ENCODE peak calls at places on chromosomes 13 and 19, in seven cellular contexts. D is body of pancreas; E is aorta; O is CD4-positive, CD25-positive, alpha-beta regulatory T cell; C is AG04450; S is psoas muscle; A is A549. M is an unnamed sample.

GRCh38 chr19:3852614-3853254 is 16.1 kb downstream of the ZFR2 start:
- DNase-seq in D (no peak), A (peak), S (no peak), O (no peak), C (no peak), E (no peak), M (peak)

GRCh38 chr19:43124360-43124759 is 41.9 kb upstream of the PSG2 start:
- DNase-seq in C (no peak), D (no peak), O (no peak), E (no peak), S (no peak), A (no peak), M (no peak)

GRCh38 chr19:7505682-7506384 is 10.1 kb upstream of the ZNF358 start:
- DNase-seq in E (no peak), S (no peak), D (peak), O (no peak), A (no peak), C (no peak), M (peak)

GRCh38 chr19:14940266-14940665 is 1.0 kb upstream of the OR7C2 start:
- DNase-seq in D (no peak), E (no peak), A (no peak), C (no peak), O (no peak), S (no peak), M (no peak)

GRCh38 chr13:70959376-70959775 is 851.1 kb upstream of the KLHL1 start:
- DNase-seq in E (no peak), D (no peak), O (no peak), S (no peak), A (no peak), C (no peak), M (no peak)

GRCh38 chr19:3826163-3826562 is 40.0 kb upstream of the MATK start:
- DNase-seq in O (no peak), C (no peak), S (no peak), A (no peak), D (no peak), E (no peak), M (no peak)

GRCh38 chr19:45049073-45049736 is 10.4 kb downstream of the CLASRP start:
- DNase-seq in A (no peak), C (no peak), O (no peak), E (no peak), S (peak), D (peak), M (no peak)

GRCh38 chr13:41596190-41596589 is 138.8 kb downstream of the RGCC start:
- DNase-seq in A (no peak), S (no peak), D (no peak), E (no peak), C (no peak), O (no peak), M (no peak)

GRCh38 chr19:17718467-17718987 is 753 bp upstream of the MAP1S start:
- DNase-seq in C (no peak), A (no peak), D (no peak), O (no peak), S (no peak), E (no peak), M (no peak)

GRCh38 chr19:55210120-55210493 is 806 bp upstream of the PTPRH start:
- DNase-seq in S (no peak), C (peak), O (no peak), A (peak), E (no peak), D (peak), M (peak)

GRCh38 chr13:40536443-40537113 is 129.9 kb downstream of the FOXO1 start:
- DNase-seq in O (no peak), S (peak), C (no peak), E (no peak), A (no peak), D (peak), M (peak)

GRCh38 chr13:40539954-40540706 is 126.3 kb downstream of the FOXO1 start:
- DNase-seq in C (peak), S (no peak), D (no peak), E (no peak), A (peak), O (no peak), M (no peak)

GRCh38 chr13:40537146-40537895 is 129.1 kb downstream of the FOXO1 start:
- DNase-seq in A (no peak), S (no peak), E (no peak), C (no peak), D (no peak), O (no peak), M (no peak)

GRCh38 chr13:40535345-40535836 is 131.1 kb downstream of the FOXO1 start:
- DNase-seq in A (no peak), E (no peak), C (no peak), D (peak), O (no peak), S (peak), M (no peak)

DNA sequence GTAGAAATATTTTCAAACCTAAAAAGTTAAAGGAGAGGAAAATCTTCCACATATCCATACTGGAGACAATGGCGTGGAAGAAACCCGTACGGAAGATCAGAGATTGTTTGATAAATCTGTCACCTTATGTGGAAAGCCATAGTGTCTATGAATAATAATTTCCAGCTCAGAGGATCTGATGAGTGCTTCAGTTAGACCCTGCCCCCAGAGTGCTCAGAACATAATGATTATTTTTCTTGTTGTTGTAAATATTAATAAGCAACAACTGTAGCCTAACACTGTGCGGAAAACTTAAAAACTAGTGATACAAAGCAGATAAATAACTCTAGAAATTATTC is 125.8 kb downstream of the FOXO1 start:
- DNase-seq in S (no peak), D (no peak), O (no peak), E (no peak), C (no peak), A (no peak), M (no peak)
- H3K27ac ChIP-seq in S (no peak), D (no peak), O (no peak), E (no peak), C (no peak), A (peak), M (no peak)

GRCh38 chr19:46639356-46640061 is 3.5 kb upstream of the GNG8 start:
- DNase-seq in A (no peak), E (peak), C (no peak), S (no peak), D (no peak), O (no peak), M (no peak)
- H3K4me3 ChIP-seq in A (peak), E (peak), C (peak), S (peak), D (no peak), O (no peak), M (no peak)

DNA sequence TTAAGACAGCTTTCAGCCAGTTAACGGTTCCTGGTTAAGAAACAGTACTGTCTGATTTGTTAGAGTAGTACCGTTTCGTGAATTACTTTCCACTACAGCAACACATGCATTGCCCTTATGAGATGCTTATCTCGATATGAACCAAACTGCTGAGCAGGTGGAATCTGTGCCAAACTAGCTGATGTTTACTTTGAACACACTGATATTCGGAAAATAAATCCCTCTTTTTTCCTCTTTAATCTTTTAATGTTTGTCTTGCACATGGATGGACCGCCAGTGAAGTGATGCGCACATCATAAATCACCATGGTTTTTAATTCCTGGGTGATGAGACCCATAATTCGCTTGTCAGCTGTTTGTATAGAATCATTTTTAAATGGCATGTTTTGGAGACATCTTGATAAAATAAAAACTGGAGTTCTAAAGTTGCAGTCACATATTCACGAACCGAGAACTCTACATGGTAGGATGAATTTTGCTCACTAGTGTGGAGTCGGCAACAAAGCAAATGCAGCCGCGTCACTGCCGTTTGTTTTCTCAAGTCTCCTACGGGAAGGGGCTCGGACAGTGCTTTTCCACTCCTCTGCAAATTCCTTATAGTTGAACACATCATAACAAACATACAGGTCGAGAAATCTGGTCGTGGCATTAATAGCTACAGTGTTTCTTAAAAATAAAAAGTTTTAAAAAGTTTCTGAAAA is 1.1 kb downstream of the GJA3 start:
- DNase-seq in O (no peak), A (no peak), C (no peak), S (no peak), D (no peak), E (no peak), M (no peak)
- H3K27ac ChIP-seq in O (no peak), A (no peak), C (no peak), S (no peak), D (no peak), E (no peak), M (no peak)

GRCh38 chr13:112010714-112011113 is 56.2 kb upstream of the SOX1 start:
- DNase-seq in D (no peak), A (no peak), O (no peak), C (no peak), S (no peak), E (peak), M (no peak)
- H3K4me3 ChIP-seq in D (no peak), A (no peak), O (no peak), C (no peak), S (no peak), E (no peak), M (no peak)

DNA sequence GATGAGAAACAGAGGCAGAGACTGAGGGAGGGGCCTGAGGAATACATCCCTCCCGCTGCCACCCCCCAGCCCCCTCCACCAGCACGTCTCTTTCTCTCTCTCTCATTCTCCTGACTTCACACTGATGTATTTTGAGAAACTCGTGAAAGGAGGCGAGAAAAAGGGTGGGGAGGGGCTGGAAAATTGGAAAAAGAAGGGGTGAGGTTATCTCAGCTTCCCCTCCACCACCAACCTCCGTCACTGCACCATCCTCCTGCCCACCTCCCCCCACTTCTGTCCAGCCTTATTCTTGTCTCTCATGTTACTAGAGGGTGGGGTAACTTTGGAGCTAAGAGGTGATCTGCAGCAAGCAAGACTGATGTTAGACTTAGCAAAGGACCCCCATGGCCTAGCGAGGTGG is 1.5 kb downstream of the SLC17A7 start:
- DNase-seq in S (no peak), E (no peak), O (no peak), A (no peak), C (no peak), D (no peak), M (no peak)
- H3K27ac ChIP-seq in S (no peak), E (no peak), O (no peak), A (no peak), C (no peak), D (no peak), M (no peak)

DNA sequence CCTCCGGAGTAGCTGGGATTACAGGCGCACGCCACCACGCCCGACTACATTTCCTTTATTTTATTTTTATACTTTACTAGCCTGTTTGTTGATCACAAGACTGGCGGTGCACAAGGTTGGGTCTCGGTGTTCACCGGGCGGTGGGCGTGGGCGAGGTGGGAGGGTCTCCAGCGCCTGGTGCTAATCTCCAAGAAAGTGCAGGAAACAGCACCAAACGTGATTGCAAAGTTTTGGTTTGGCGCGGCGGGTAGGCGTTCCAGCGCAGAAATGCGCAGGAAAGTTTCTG is 24.1 kb upstream of the ZNF850 start:
- DNase-seq in E (no peak), S (no peak), A (no peak), D (no peak), O (no peak), C (no peak), M (no peak)
- H3K4me3 ChIP-seq in E (peak), S (peak), A (peak), D (peak), O (peak), C (peak), M (peak)

M was measured in small intestine.